ENCODE peak calls at places on chromosomes 7 and 10, in six cellular contexts. Y is HL-60, A is endothelial cell, P is ovary, S is lower lobe of right lung, O is C1 segment of cervical spinal cord. H is an unnamed sample.

GRCh38 chr7:33904680-33905388 is 505 bp upstream of the BMPER start:
- DNase-seq in Y (no peak), A (peak; percentile 45), P (peak; percentile 50), S (peak; percentile 44), O (peak; percentile 58), H (peak; percentile 40)

GRCh38 chr7:80659120-80660055 is 20.9 kb downstream of the CD36 start:
- DNase-seq in Y (no peak), A (no peak), P (no peak), S (no peak), O (no peak), H (no peak)

GRCh38 chr10:36534471-36535002 is 590.9 kb upstream of the ANKRD30A start:
- DNase-seq in Y (peak; percentile 72), A (no peak), P (no peak), S (no peak), O (no peak), H (peak; percentile 9)

GRCh38 chr7:73977626-73978618 is 50.1 kb upstream of the ELN start:
- DNase-seq in Y (no peak), A (no peak), P (no peak), S (peak; percentile 39), O (no peak), H (peak; percentile 33)

GRCh38 chr10:34890931-34891330 is 75.8 kb upstream of the PARD3 start:
- DNase-seq in Y (no peak), A (peak; percentile 38), P (no peak), S (no peak), O (no peak), H (no peak)

GRCh38 chr7:74223711-74224510 is 14.1 kb downstream of the LAT2 start:
- DNase-seq in Y (no peak), A (no peak), P (peak; percentile 79), S (no peak), O (no peak), H (no peak)

GRCh38 chr10:60661627-60662026 is 116.7 kb upstream of the CDK1 start:
- DNase-seq in Y (no peak), A (no peak), P (no peak), S (no peak), O (no peak), H (no peak)

GRCh38 chr10:13871087-13871486 is 284.3 kb downstream of the PRPF18 start:
- DNase-seq in Y (no peak), A (no peak), P (no peak), S (no peak), O (no peak), H (no peak)

GRCh38 chr7:156025675-156026074 is 213.4 kb upstream of the SHH start:
- DNase-seq in Y (no peak), A (no peak), P (no peak), S (no peak), O (no peak), H (no peak)

GRCh38 chr10:5902511-5903274 is 12.7 kb downstream of the FBH1 start:
- DNase-seq in Y (no peak), A (no peak), P (no peak), S (no peak), O (no peak), H (no peak)

GRCh38 chr7:137987968-137988367 is 13.9 kb downstream of the CREB3L2 start:
- DNase-seq in Y (no peak), A (no peak), P (no peak), S (no peak), O (no peak), H (no peak)

GRCh38 chr7:37346761-37347160 is 101.9 kb downstream of the ELMO1 start:
- DNase-seq in Y (no peak), A (no peak), P (no peak), S (no peak), O (no peak), H (peak; percentile 26)

GRCh38 chr7:46972205-46972604 is 609.7 kb downstream of the TNS3 start:
- DNase-seq in Y (no peak), A (no peak), P (no peak), S (no peak), O (no peak), H (no peak)

GRCh38 chr7:116354546-116355422 is 144.4 kb downstream of the TES start:
- DNase-seq in Y (no peak), A (peak; percentile 17), P (peak; percentile 70), S (no peak), O (no peak), H (no peak)

GRCh38 chr7:5237286-5237685 is 45.5 kb upstream of the SLC29A4 start:
- DNase-seq in Y (peak; percentile 78), A (no peak), P (peak; percentile 68), S (peak; percentile 73), O (peak; percentile 71), H (no peak)

GRCh38 chr7:157017149-157017548 is 6.7 kb upstream of the MNX1 start:
- DNase-seq in Y (no peak), A (no peak), P (no peak), S (no peak), O (no peak), H (no peak)

GRCh38 chr10:69439350-69439739 is 11.9 kb upstream of the TSPAN15 start:
- DNase-seq in Y (no peak), A (no peak), P (no peak), S (no peak), O (peak; percentile 31), H (peak; percentile 46)

H was measured in WERI-Rb-1.